ENCODE peak calls at places on chromosomes 11 and 22, in four cellular contexts. One of them, this sample, is unnamed.
A peak's percentile ranks its signal among the peaks of the same experiment; 100 is the strongest.

GRCh38 chr22:33706100-33706499 is 214.2 kb downstream of the LARGE1 start:
- DNase-seq in psoas muscle: no peak
- DNase-seq in neural progenitor cell: peak; percentile 33
- DNase-seq in CD8-positive, alpha-beta memory T cell: no peak
- DNase-seq in this sample: no peak

GRCh38 chr11:75558939-75559843 is 2.9 kb upstream of the SERPINH1 start:
- DNase-seq in psoas muscle: no peak
- DNase-seq in neural progenitor cell: no peak
- DNase-seq in CD8-positive, alpha-beta memory T cell: no peak
- DNase-seq in this sample: peak; percentile 79

GRCh38 chr11:58654908-58655296 is 32.4 kb downstream of the CNTF start:
- DNase-seq in psoas muscle: no peak
- DNase-seq in neural progenitor cell: no peak
- DNase-seq in CD8-positive, alpha-beta memory T cell: no peak
- DNase-seq in this sample: no peak

GRCh38 chr11:128603752-128604472 is 16.6 kb upstream of the ETS1 start:
- DNase-seq in psoas muscle: no peak
- DNase-seq in neural progenitor cell: no peak
- DNase-seq in CD8-positive, alpha-beta memory T cell: no peak
- DNase-seq in this sample: no peak

GRCh38 chr11:65498042-65498726 is 661 bp upstream of the MALAT1 start:
- DNase-seq in psoas muscle: peak; percentile 44
- DNase-seq in neural progenitor cell: peak; percentile 78
- DNase-seq in CD8-positive, alpha-beta memory T cell: peak; percentile 70
- DNase-seq in this sample: peak; percentile 63

GRCh38 chr11:86116996-86117705 is 48.3 kb upstream of the PICALM start:
- DNase-seq in psoas muscle: no peak
- DNase-seq in neural progenitor cell: no peak
- DNase-seq in CD8-positive, alpha-beta memory T cell: no peak
- DNase-seq in this sample: no peak

GRCh38 chr11:65136515-65137096 is 2.3 kb upstream of the SYVN1 start:
- DNase-seq in psoas muscle: no peak
- DNase-seq in neural progenitor cell: no peak
- DNase-seq in CD8-positive, alpha-beta memory T cell: no peak
- DNase-seq in this sample: no peak

GRCh38 chr11:33847251-33847650 is 44.6 kb downstream of the LMO2 start:
- DNase-seq in psoas muscle: no peak
- DNase-seq in neural progenitor cell: no peak
- DNase-seq in CD8-positive, alpha-beta memory T cell: no peak
- DNase-seq in this sample: no peak

GRCh38 chr11:87574193-87574592 is 536.5 kb downstream of the TMEM135 start:
- DNase-seq in psoas muscle: no peak
- DNase-seq in neural progenitor cell: no peak
- DNase-seq in CD8-positive, alpha-beta memory T cell: no peak
- DNase-seq in this sample: no peak
- H3K27ac ChIP-seq in psoas muscle: no peak overlapping the region
- H3K27ac ChIP-seq in neural progenitor cell: no peak overlapping the region
- H3K27ac ChIP-seq in CD8-positive, alpha-beta memory T cell: no peak overlapping the region
- H3K27ac ChIP-seq in this sample: no peak overlapping the region

DNA sequence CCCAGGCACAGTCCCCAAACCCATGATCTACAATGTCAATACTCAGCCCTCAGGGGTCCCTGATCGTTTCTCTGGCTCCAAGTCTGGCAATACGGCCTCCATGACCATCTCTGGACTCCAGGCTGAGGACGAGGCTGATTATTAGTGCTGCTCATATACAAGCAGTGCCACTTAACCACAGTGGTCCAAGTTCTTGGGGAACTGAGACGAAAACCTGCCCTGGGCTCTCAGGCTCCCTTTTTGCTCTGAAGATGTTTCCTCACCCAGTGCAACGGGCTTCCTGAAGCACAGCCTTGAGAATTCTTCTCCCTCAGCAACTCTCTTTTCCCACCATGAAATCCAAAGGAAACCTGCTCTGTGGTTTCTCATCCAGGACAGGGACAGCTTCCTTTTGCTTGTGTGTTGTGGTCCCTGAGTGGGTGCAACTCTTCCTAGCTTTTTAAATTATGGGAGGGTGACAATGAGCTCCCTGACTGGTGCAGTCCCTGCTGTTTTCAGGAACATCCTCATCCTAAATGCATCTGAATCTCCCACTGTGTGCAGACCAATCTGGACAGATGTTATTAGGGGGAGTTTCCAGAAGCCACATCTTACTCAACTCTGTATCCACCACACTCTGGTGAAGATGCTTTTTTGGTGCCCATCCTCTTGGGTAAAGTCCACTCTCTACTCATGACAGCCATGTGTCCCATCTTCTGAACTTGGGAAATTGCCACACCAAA is 30.6 kb upstream of the IGLL5 start:
- DNase-seq in psoas muscle: no peak
- DNase-seq in neural progenitor cell: no peak
- DNase-seq in CD8-positive, alpha-beta memory T cell: no peak
- DNase-seq in this sample: no peak
- H3K4me3 ChIP-seq in psoas muscle: no peak overlapping the region
- H3K4me3 ChIP-seq in neural progenitor cell: no peak overlapping the region
- H3K4me3 ChIP-seq in CD8-positive, alpha-beta memory T cell: no peak overlapping the region
- H3K4me3 ChIP-seq in this sample: no peak overlapping the region

DNA sequence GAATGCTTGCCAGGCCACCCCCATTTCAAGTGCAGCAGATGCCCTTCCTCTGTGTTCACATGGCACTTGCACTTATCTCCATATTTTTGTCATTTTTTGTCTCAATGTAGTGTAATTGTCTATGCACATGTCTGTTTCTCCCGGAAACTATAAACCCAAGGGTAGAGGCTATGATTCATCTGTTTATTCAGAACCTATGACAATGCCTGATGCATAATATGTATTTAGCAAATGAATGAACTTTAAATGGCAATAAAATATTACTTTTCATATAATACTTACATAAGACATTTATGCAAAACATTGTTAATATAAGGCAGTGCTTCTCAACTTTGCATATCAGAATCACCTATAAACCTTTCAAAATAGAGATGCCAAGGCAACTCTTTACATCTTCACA is 6.7 kb downstream of the PAK1 start:
- DNase-seq in psoas muscle: no peak
- DNase-seq in neural progenitor cell: no peak
- DNase-seq in CD8-positive, alpha-beta memory T cell: no peak
- DNase-seq in this sample: no peak
- H3K27ac ChIP-seq in psoas muscle: no peak overlapping the region
- H3K27ac ChIP-seq in neural progenitor cell: no peak overlapping the region
- H3K27ac ChIP-seq in CD8-positive, alpha-beta memory T cell: no peak overlapping the region
- H3K27ac ChIP-seq in this sample: no peak overlapping the region

GRCh38 chr11:12173111-12173510 is 62.7 kb downstream of the MICAL2 start:
- DNase-seq in psoas muscle: no peak
- DNase-seq in neural progenitor cell: no peak
- DNase-seq in CD8-positive, alpha-beta memory T cell: no peak
- DNase-seq in this sample: no peak

GRCh38 chr11:12174145-12175143 is 64.1 kb downstream of the MICAL2 start:
- DNase-seq in psoas muscle: no peak
- DNase-seq in neural progenitor cell: no peak
- DNase-seq in CD8-positive, alpha-beta memory T cell: no peak
- DNase-seq in this sample: no peak

GRCh38 chr11:12172493-12173013 is 62.2 kb downstream of the MICAL2 start:
- DNase-seq in psoas muscle: no peak
- DNase-seq in neural progenitor cell: no peak
- DNase-seq in CD8-positive, alpha-beta memory T cell: no peak
- DNase-seq in this sample: no peak

GRCh38 chr11:12177739-12178338 is 67.4 kb downstream of the MICAL2 start:
- DNase-seq in psoas muscle: no peak
- DNase-seq in neural progenitor cell: no peak
- DNase-seq in CD8-positive, alpha-beta memory T cell: no peak
- DNase-seq in this sample: no peak

DNA sequence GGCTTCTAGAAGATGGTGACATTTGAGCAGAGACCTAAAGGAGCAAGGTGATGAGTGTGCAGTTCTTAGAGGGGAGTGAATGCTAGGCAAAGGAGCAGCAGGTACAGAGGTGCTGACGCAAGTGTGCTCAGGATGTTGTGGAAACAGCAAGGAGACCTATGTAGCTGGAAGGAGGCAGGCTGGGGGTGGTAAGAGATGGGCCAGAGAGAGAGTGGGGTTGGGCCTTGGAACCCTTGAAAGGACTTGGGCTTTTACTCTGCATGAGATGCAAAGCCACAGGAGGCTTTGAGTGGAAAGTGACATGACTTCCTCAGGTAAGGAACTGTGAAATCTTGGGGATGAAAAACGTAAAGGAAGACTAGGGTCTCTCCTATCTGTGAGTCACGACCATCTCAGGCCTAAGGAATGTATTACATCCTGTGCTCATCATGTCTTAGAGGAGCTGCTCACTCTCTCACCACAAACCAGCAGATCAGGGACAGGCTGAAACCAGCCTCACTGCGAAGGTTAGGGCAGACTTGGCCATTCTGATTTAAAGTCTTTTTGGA is 65.4 kb downstream of the MICAL2 start:
- DNase-seq in psoas muscle: no peak
- DNase-seq in neural progenitor cell: no peak
- DNase-seq in CD8-positive, alpha-beta memory T cell: no peak
- DNase-seq in this sample: no peak
- H3K4me3 ChIP-seq in psoas muscle: no peak overlapping the region
- H3K4me3 ChIP-seq in neural progenitor cell: no peak overlapping the region
- H3K4me3 ChIP-seq in CD8-positive, alpha-beta memory T cell: no peak overlapping the region
- H3K4me3 ChIP-seq in this sample: no peak overlapping the region

GRCh38 chr11:83544871-83545270 is 258.7 kb upstream of the CCDC90B start:
- DNase-seq in psoas muscle: no peak
- DNase-seq in neural progenitor cell: no peak
- DNase-seq in CD8-positive, alpha-beta memory T cell: no peak
- DNase-seq in this sample: peak; percentile 38

GRCh38 chr11:83546371-83546770 is 260.2 kb upstream of the CCDC90B start:
- DNase-seq in psoas muscle: no peak
- DNase-seq in neural progenitor cell: no peak
- DNase-seq in CD8-positive, alpha-beta memory T cell: no peak
- DNase-seq in this sample: no peak

GRCh38 chr11:83543918-83544491 is 257.8 kb upstream of the CCDC90B start:
- DNase-seq in psoas muscle: no peak
- DNase-seq in neural progenitor cell: no peak
- DNase-seq in CD8-positive, alpha-beta memory T cell: no peak
- DNase-seq in this sample: no peak

GRCh38 chr11:83545494-83545893 is 259.3 kb upstream of the CCDC90B start:
- DNase-seq in psoas muscle: no peak
- DNase-seq in neural progenitor cell: peak; percentile 2
- DNase-seq in CD8-positive, alpha-beta memory T cell: no peak
- DNase-seq in this sample: no peak

GRCh38 chr11:83545911-83546310 is 259.7 kb upstream of the CCDC90B start:
- DNase-seq in psoas muscle: no peak
- DNase-seq in neural progenitor cell: no peak
- DNase-seq in CD8-positive, alpha-beta memory T cell: no peak
- DNase-seq in this sample: no peak
- H3K27ac ChIP-seq in psoas muscle: no peak overlapping the region
- H3K27ac ChIP-seq in neural progenitor cell: no peak overlapping the region
- H3K27ac ChIP-seq in CD8-positive, alpha-beta memory T cell: no peak overlapping the region
- H3K27ac ChIP-seq in this sample: no peak overlapping the region

GRCh38 chr22:19988331-19988808 is 28.3 kb downstream of the ARVCF start:
- DNase-seq in psoas muscle: no peak
- DNase-seq in neural progenitor cell: no peak
- DNase-seq in CD8-positive, alpha-beta memory T cell: no peak
- DNase-seq in this sample: no peak

GRCh38 chr22:19987394-19988306 is 29.0 kb downstream of the ARVCF start:
- DNase-seq in psoas muscle: no peak
- DNase-seq in neural progenitor cell: no peak
- DNase-seq in CD8-positive, alpha-beta memory T cell: no peak
- DNase-seq in this sample: no peak

GRCh38 chr22:19984851-19985811 is 31.5 kb downstream of the ARVCF start:
- DNase-seq in psoas muscle: peak; percentile 12
- DNase-seq in neural progenitor cell: no peak
- DNase-seq in CD8-positive, alpha-beta memory T cell: no peak
- DNase-seq in this sample: no peak

GRCh38 chr22:19986011-19986409 is 30.6 kb downstream of the ARVCF start:
- DNase-seq in psoas muscle: peak; percentile 11
- DNase-seq in neural progenitor cell: no peak
- DNase-seq in CD8-positive, alpha-beta memory T cell: no peak
- DNase-seq in this sample: peak; percentile 39

DNA sequence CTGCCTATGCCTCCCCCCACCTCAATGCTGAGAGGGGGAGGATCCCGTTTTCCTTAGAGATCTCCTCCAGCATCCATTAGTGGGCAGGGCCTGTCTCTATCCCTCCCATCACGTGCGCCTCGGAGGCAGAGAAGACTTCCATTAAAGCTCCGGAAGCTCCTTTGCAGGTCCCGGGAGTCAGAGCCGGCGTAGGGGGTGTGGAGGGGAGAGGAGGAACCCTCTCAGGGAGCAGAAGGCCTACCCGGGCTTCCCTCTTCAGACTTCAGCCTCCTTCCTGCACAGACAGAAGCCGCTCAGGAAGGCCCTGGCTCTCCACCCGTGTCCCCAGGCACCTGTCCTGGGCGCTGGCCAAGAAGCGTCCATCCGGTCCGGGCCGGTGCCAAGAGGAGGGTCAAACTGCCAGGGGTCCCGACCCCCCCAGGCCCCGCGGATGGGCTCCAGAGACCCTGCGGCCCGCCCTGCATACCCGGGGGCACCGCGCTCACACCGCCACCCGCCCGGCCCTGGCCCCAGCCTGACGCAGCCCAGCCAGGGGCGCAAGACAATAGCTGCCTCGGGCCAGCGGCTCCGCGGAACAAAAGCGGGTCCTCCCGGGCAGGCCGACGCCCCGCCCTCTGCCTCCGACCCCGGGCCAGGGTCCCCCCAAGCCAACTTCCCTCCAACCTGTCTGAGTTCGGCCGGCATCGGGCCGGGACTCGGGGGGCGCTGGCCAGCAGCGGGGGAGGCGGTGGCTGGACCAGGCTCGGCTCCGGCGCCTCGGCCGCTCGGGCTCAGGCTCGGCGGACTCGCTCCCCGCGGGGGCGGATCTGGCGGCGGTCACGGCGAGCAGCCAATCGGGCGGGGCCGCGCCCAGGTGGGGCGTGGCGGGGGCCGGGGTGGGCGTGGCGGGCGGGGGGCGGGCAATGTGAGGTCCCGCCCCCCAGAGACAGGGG is 29.9 kb downstream of the ARVCF start:
- DNase-seq in psoas muscle: peak; percentile 85
- DNase-seq in neural progenitor cell: peak; percentile 93
- DNase-seq in CD8-positive, alpha-beta memory T cell: peak; percentile 54
- DNase-seq in this sample: peak; percentile 84
- H3K4me3 ChIP-seq in psoas muscle: peak overlapping the region; percentile 82
- H3K4me3 ChIP-seq in neural progenitor cell: peak overlapping the region; percentile 92
- H3K4me3 ChIP-seq in CD8-positive, alpha-beta memory T cell: peak overlapping the region; percentile 44
- H3K4me3 ChIP-seq in this sample: peak overlapping the region; percentile 54

This sample was measured in ovary.